ENCODE peak calls at places on chromosomes 2 and 18, in four cellular contexts. One of them, this sample, is unnamed.

GRCh38 chr18:58370096-58370495 is 258.8 kb downstream of the ALPK2 start:
- DNase-seq in HCEC 1CT: no peak
- DNase-seq in activated naive CD8-positive, alpha-beta T cell treated with anti-CD3 and anti-CD28 coated beads, Interleukin-2, amount 50 U/mL, for 16 hours: no peak
- DNase-seq in NCI-H460: no peak
- DNase-seq in this sample: no peak

GRCh38 chr18:13606589-13607254 is 119.6 kb downstream of the FAM210A start:
- DNase-seq in HCEC 1CT: no peak
- DNase-seq in activated naive CD8-positive, alpha-beta T cell treated with anti-CD3 and anti-CD28 coated beads, Interleukin-2, amount 50 U/mL, for 16 hours: no peak
- DNase-seq in NCI-H460: no peak
- DNase-seq in this sample: no peak

GRCh38 chr18:72427721-72428120 is 116.4 kb downstream of the CBLN2 start:
- DNase-seq in HCEC 1CT: no peak
- DNase-seq in activated naive CD8-positive, alpha-beta T cell treated with anti-CD3 and anti-CD28 coated beads, Interleukin-2, amount 50 U/mL, for 16 hours: no peak
- DNase-seq in NCI-H460: no peak
- DNase-seq in this sample: no peak

GRCh38 chr18:59918320-59918755 is 18.5 kb downstream of the PMAIP1 start:
- DNase-seq in HCEC 1CT: peak; percentile 67
- DNase-seq in activated naive CD8-positive, alpha-beta T cell treated with anti-CD3 and anti-CD28 coated beads, Interleukin-2, amount 50 U/mL, for 16 hours: no peak
- DNase-seq in NCI-H460: no peak
- DNase-seq in this sample: peak; percentile 54

GRCh38 chr2:153543639-153544071 is 65.1 kb upstream of the RPRM start:
- DNase-seq in HCEC 1CT: no peak
- DNase-seq in activated naive CD8-positive, alpha-beta T cell treated with anti-CD3 and anti-CD28 coated beads, Interleukin-2, amount 50 U/mL, for 16 hours: no peak
- DNase-seq in NCI-H460: peak; percentile 2
- DNase-seq in this sample: no peak

GRCh38 chr2:171210864-171211431 is 50.3 kb upstream of the TLK1 start:
- DNase-seq in HCEC 1CT: no peak
- DNase-seq in activated naive CD8-positive, alpha-beta T cell treated with anti-CD3 and anti-CD28 coated beads, Interleukin-2, amount 50 U/mL, for 16 hours: no peak
- DNase-seq in NCI-H460: no peak
- DNase-seq in this sample: no peak

GRCh38 chr2:142722086-142722485 is 155.4 kb upstream of the KYNU start:
- DNase-seq in HCEC 1CT: no peak
- DNase-seq in activated naive CD8-positive, alpha-beta T cell treated with anti-CD3 and anti-CD28 coated beads, Interleukin-2, amount 50 U/mL, for 16 hours: no peak
- DNase-seq in NCI-H460: no peak
- DNase-seq in this sample: no peak

GRCh38 chr2:8223731-8224678 is 457.9 kb upstream of the ID2 start:
- DNase-seq in HCEC 1CT: no peak
- DNase-seq in activated naive CD8-positive, alpha-beta T cell treated with anti-CD3 and anti-CD28 coated beads, Interleukin-2, amount 50 U/mL, for 16 hours: no peak
- DNase-seq in NCI-H460: no peak
- DNase-seq in this sample: no peak